ENCODE peak calls at places on chromosomes 16 and 17, in nine cellular contexts. One of them, this sample, is unnamed.
A peak's percentile ranks its signal among the peaks of the same experiment; 100 is the strongest.

GRCh38 chr16:67249762-67250327 is 1.1 kb downstream of the SLC9A5 start:
- DNase-seq in NCI-H2171 treated with DMSO at 0.1 percent for 48 hours: no peak
- DNase-seq in HL-60: no peak
- DNase-seq in activated T-cell treated with anti-CD3 and anti-CD28 coated beads for 1 hour: no peak
- DNase-seq in NCI-H2081: no peak
- DNase-seq in stimulated activated CD8-positive, alpha-beta memory T cell treated with anti-CD3 and anti-CD28 coated beads, Interleukin-15, amount 100 ng/mL, for 48 hours: no peak
- DNase-seq in fibroblast of the aortic adventitia: no peak
- DNase-seq in EL: no peak
- DNase-seq in lung microvascular endothelial cell: no peak
- DNase-seq in this sample: no peak

GRCh38 chr16:31072540-31073072 is 1.4 kb downstream of the ZNF668 start:
- DNase-seq in HL-60: peak; percentile 63
- DNase-seq in activated T-cell treated with anti-CD3 and anti-CD28 coated beads for 1 hour: no peak
- DNase-seq in lung microvascular endothelial cell: peak; percentile 63
- DNase-seq in stimulated activated CD8-positive, alpha-beta memory T cell treated with anti-CD3 and anti-CD28 coated beads, Interleukin-15, amount 100 ng/mL, for 48 hours: no peak
- DNase-seq in fibroblast of the aortic adventitia: peak; percentile 42
- DNase-seq in NCI-H2171 treated with DMSO at 0.1 percent for 48 hours: no peak
- DNase-seq in NCI-H2081: no peak
- DNase-seq in EL: peak; percentile 47
- DNase-seq in this sample: peak; percentile 42

GRCh38 chr16:30929167-30929566 is 5.8 kb downstream of the FBXL19 start:
- DNase-seq in lung microvascular endothelial cell: no peak
- DNase-seq in fibroblast of the aortic adventitia: no peak
- DNase-seq in NCI-H2081: no peak
- DNase-seq in stimulated activated CD8-positive, alpha-beta memory T cell treated with anti-CD3 and anti-CD28 coated beads, Interleukin-15, amount 100 ng/mL, for 48 hours: no peak
- DNase-seq in HL-60: no peak
- DNase-seq in EL: no peak
- DNase-seq in NCI-H2171 treated with DMSO at 0.1 percent for 48 hours: no peak
- DNase-seq in activated T-cell treated with anti-CD3 and anti-CD28 coated beads for 1 hour: no peak
- DNase-seq in this sample: no peak

GRCh38 chr16:87324411-87325275 is 7.5 kb upstream of the C16orf95 start:
- DNase-seq in NCI-H2081: peak; percentile 8
- DNase-seq in EL: peak; percentile 14
- DNase-seq in HL-60: no peak
- DNase-seq in fibroblast of the aortic adventitia: peak; percentile 34
- DNase-seq in activated T-cell treated with anti-CD3 and anti-CD28 coated beads for 1 hour: peak; percentile 26
- DNase-seq in NCI-H2171 treated with DMSO at 0.1 percent for 48 hours: peak; percentile 42
- DNase-seq in stimulated activated CD8-positive, alpha-beta memory T cell treated with anti-CD3 and anti-CD28 coated beads, Interleukin-15, amount 100 ng/mL, for 48 hours: no peak
- DNase-seq in lung microvascular endothelial cell: peak; percentile 56
- DNase-seq in this sample: no peak

GRCh38 chr17:40317880-40318834 is 9.2 kb downstream of the RARA start:
- DNase-seq in stimulated activated CD8-positive, alpha-beta memory T cell treated with anti-CD3 and anti-CD28 coated beads, Interleukin-15, amount 100 ng/mL, for 48 hours: peak; percentile 91
- DNase-seq in EL: peak; percentile 98
- DNase-seq in lung microvascular endothelial cell: peak; percentile 95
- DNase-seq in HL-60: peak; percentile 89
- DNase-seq in activated T-cell treated with anti-CD3 and anti-CD28 coated beads for 1 hour: peak; percentile 90
- DNase-seq in NCI-H2081: peak; percentile 95
- DNase-seq in fibroblast of the aortic adventitia: peak; percentile 93
- DNase-seq in NCI-H2171 treated with DMSO at 0.1 percent for 48 hours: peak; percentile 94
- DNase-seq in this sample: peak; percentile 91

GRCh38 chr16:79381552-79382042 is 218.9 kb downstream of the MAF start:
- DNase-seq in activated T-cell treated with anti-CD3 and anti-CD28 coated beads for 1 hour: no peak
- DNase-seq in NCI-H2081: no peak
- DNase-seq in HL-60: no peak
- DNase-seq in fibroblast of the aortic adventitia: no peak
- DNase-seq in lung microvascular endothelial cell: no peak
- DNase-seq in stimulated activated CD8-positive, alpha-beta memory T cell treated with anti-CD3 and anti-CD28 coated beads, Interleukin-15, amount 100 ng/mL, for 48 hours: no peak
- DNase-seq in EL: no peak
- DNase-seq in NCI-H2171 treated with DMSO at 0.1 percent for 48 hours: no peak
- DNase-seq in this sample: no peak

GRCh38 chr16:57423152-57423551 is 18.6 kb downstream of the CCL17 start:
- DNase-seq in activated T-cell treated with anti-CD3 and anti-CD28 coated beads for 1 hour: no peak
- DNase-seq in NCI-H2081: no peak
- DNase-seq in lung microvascular endothelial cell: no peak
- DNase-seq in fibroblast of the aortic adventitia: no peak
- DNase-seq in NCI-H2171 treated with DMSO at 0.1 percent for 48 hours: no peak
- DNase-seq in stimulated activated CD8-positive, alpha-beta memory T cell treated with anti-CD3 and anti-CD28 coated beads, Interleukin-15, amount 100 ng/mL, for 48 hours: no peak
- DNase-seq in HL-60: peak; percentile 31
- DNase-seq in EL: no peak
- DNase-seq in this sample: no peak

GRCh38 chr17:8223356-8224063 is 13.1 kb upstream of the AURKB start:
- DNase-seq in HL-60: peak; percentile 52
- DNase-seq in NCI-H2171 treated with DMSO at 0.1 percent for 48 hours: peak; percentile 80
- DNase-seq in activated T-cell treated with anti-CD3 and anti-CD28 coated beads for 1 hour: peak; percentile 35
- DNase-seq in NCI-H2081: peak; percentile 34
- DNase-seq in lung microvascular endothelial cell: peak; percentile 67
- DNase-seq in EL: peak; percentile 68
- DNase-seq in fibroblast of the aortic adventitia: no peak
- DNase-seq in stimulated activated CD8-positive, alpha-beta memory T cell treated with anti-CD3 and anti-CD28 coated beads, Interleukin-15, amount 100 ng/mL, for 48 hours: no peak
- DNase-seq in this sample: peak; percentile 61

GRCh38 chr16:68374251-68374805 is 63.5 kb downstream of the PRMT7 start:
- DNase-seq in fibroblast of the aortic adventitia: no peak
- DNase-seq in activated T-cell treated with anti-CD3 and anti-CD28 coated beads for 1 hour: no peak
- DNase-seq in NCI-H2171 treated with DMSO at 0.1 percent for 48 hours: no peak
- DNase-seq in NCI-H2081: no peak
- DNase-seq in stimulated activated CD8-positive, alpha-beta memory T cell treated with anti-CD3 and anti-CD28 coated beads, Interleukin-15, amount 100 ng/mL, for 48 hours: no peak
- DNase-seq in lung microvascular endothelial cell: no peak
- DNase-seq in EL: no peak
- DNase-seq in HL-60: no peak
- DNase-seq in this sample: no peak

GRCh38 chr16:53973021-53973420 is 269.1 kb downstream of the FTO start:
- DNase-seq in stimulated activated CD8-positive, alpha-beta memory T cell treated with anti-CD3 and anti-CD28 coated beads, Interleukin-15, amount 100 ng/mL, for 48 hours: no peak
- DNase-seq in NCI-H2081: no peak
- DNase-seq in HL-60: no peak
- DNase-seq in NCI-H2171 treated with DMSO at 0.1 percent for 48 hours: no peak
- DNase-seq in fibroblast of the aortic adventitia: no peak
- DNase-seq in activated T-cell treated with anti-CD3 and anti-CD28 coated beads for 1 hour: no peak
- DNase-seq in EL: no peak
- DNase-seq in lung microvascular endothelial cell: no peak
- DNase-seq in this sample: no peak

GRCh38 chr16:19179890-19180490 is 11.9 kb downstream of the SYT17 start:
- DNase-seq in activated T-cell treated with anti-CD3 and anti-CD28 coated beads for 1 hour: no peak
- DNase-seq in HL-60: peak; percentile 73
- DNase-seq in NCI-H2171 treated with DMSO at 0.1 percent for 48 hours: no peak
- DNase-seq in fibroblast of the aortic adventitia: peak; percentile 33
- DNase-seq in lung microvascular endothelial cell: peak; percentile 72
- DNase-seq in stimulated activated CD8-positive, alpha-beta memory T cell treated with anti-CD3 and anti-CD28 coated beads, Interleukin-15, amount 100 ng/mL, for 48 hours: peak; percentile 4
- DNase-seq in EL: peak; percentile 47
- DNase-seq in NCI-H2081: no peak
- DNase-seq in this sample: peak; percentile 46

GRCh38 chr16:19879241-19879792 is 5.3 kb downstream of the GPRC5B start:
- DNase-seq in activated T-cell treated with anti-CD3 and anti-CD28 coated beads for 1 hour: no peak
- DNase-seq in EL: peak; percentile 10
- DNase-seq in NCI-H2081: peak; percentile 91
- DNase-seq in NCI-H2171 treated with DMSO at 0.1 percent for 48 hours: peak; percentile 90
- DNase-seq in stimulated activated CD8-positive, alpha-beta memory T cell treated with anti-CD3 and anti-CD28 coated beads, Interleukin-15, amount 100 ng/mL, for 48 hours: no peak
- DNase-seq in HL-60: no peak
- DNase-seq in lung microvascular endothelial cell: no peak
- DNase-seq in fibroblast of the aortic adventitia: peak; percentile 23
- DNase-seq in this sample: no peak

GRCh38 chr17:63848834-63849689 is 6.6 kb upstream of the SMARCD2 start:
- DNase-seq in stimulated activated CD8-positive, alpha-beta memory T cell treated with anti-CD3 and anti-CD28 coated beads, Interleukin-15, amount 100 ng/mL, for 48 hours: peak; percentile 91
- DNase-seq in fibroblast of the aortic adventitia: peak; percentile 89
- DNase-seq in EL: peak; percentile 86
- DNase-seq in activated T-cell treated with anti-CD3 and anti-CD28 coated beads for 1 hour: peak; percentile 91
- DNase-seq in NCI-H2081: peak; percentile 54
- DNase-seq in HL-60: peak; percentile 93
- DNase-seq in NCI-H2171 treated with DMSO at 0.1 percent for 48 hours: no peak
- DNase-seq in lung microvascular endothelial cell: peak; percentile 91
- DNase-seq in this sample: peak; percentile 56

GRCh38 chr16:81626181-81626674 is 152.9 kb upstream of the PLCG2 start:
- DNase-seq in fibroblast of the aortic adventitia: no peak
- DNase-seq in HL-60: no peak
- DNase-seq in NCI-H2171 treated with DMSO at 0.1 percent for 48 hours: no peak
- DNase-seq in lung microvascular endothelial cell: no peak
- DNase-seq in NCI-H2081: no peak
- DNase-seq in activated T-cell treated with anti-CD3 and anti-CD28 coated beads for 1 hour: no peak
- DNase-seq in stimulated activated CD8-positive, alpha-beta memory T cell treated with anti-CD3 and anti-CD28 coated beads, Interleukin-15, amount 100 ng/mL, for 48 hours: peak; percentile 23
- DNase-seq in EL: peak; percentile 50
- DNase-seq in this sample: no peak

GRCh38 chr17:80603380-80603779 is 58.7 kb downstream of the RPTOR start:
- DNase-seq in NCI-H2081: no peak
- DNase-seq in HL-60: peak; percentile 21
- DNase-seq in stimulated activated CD8-positive, alpha-beta memory T cell treated with anti-CD3 and anti-CD28 coated beads, Interleukin-15, amount 100 ng/mL, for 48 hours: no peak
- DNase-seq in fibroblast of the aortic adventitia: no peak
- DNase-seq in EL: no peak
- DNase-seq in activated T-cell treated with anti-CD3 and anti-CD28 coated beads for 1 hour: no peak
- DNase-seq in NCI-H2171 treated with DMSO at 0.1 percent for 48 hours: no peak
- DNase-seq in lung microvascular endothelial cell: no peak
- DNase-seq in this sample: no peak

GRCh38 chr16:85522842-85523601 is 90.1 kb upstream of the GSE1 start:
- DNase-seq in HL-60: no peak
- DNase-seq in stimulated activated CD8-positive, alpha-beta memory T cell treated with anti-CD3 and anti-CD28 coated beads, Interleukin-15, amount 100 ng/mL, for 48 hours: no peak
- DNase-seq in NCI-H2171 treated with DMSO at 0.1 percent for 48 hours: peak; percentile 97
- DNase-seq in NCI-H2081: no peak
- DNase-seq in activated T-cell treated with anti-CD3 and anti-CD28 coated beads for 1 hour: no peak
- DNase-seq in EL: peak; percentile 10
- DNase-seq in fibroblast of the aortic adventitia: peak; percentile 64
- DNase-seq in lung microvascular endothelial cell: peak; percentile 19
- DNase-seq in this sample: no peak

GRCh38 chr17:29559640-29560039 is 7.2 kb downstream of the ABHD15 start:
- DNase-seq in NCI-H2081: no peak
- DNase-seq in stimulated activated CD8-positive, alpha-beta memory T cell treated with anti-CD3 and anti-CD28 coated beads, Interleukin-15, amount 100 ng/mL, for 48 hours: no peak
- DNase-seq in activated T-cell treated with anti-CD3 and anti-CD28 coated beads for 1 hour: no peak
- DNase-seq in fibroblast of the aortic adventitia: no peak
- DNase-seq in EL: no peak
- DNase-seq in lung microvascular endothelial cell: no peak
- DNase-seq in NCI-H2171 treated with DMSO at 0.1 percent for 48 hours: no peak
- DNase-seq in HL-60: no peak
- DNase-seq in this sample: no peak

GRCh38 chr17:59892849-59893616 is at the start of the genes RPS6KB1 and TUBD1:
- DNase-seq in activated T-cell treated with anti-CD3 and anti-CD28 coated beads for 1 hour: peak; percentile 92
- DNase-seq in stimulated activated CD8-positive, alpha-beta memory T cell treated with anti-CD3 and anti-CD28 coated beads, Interleukin-15, amount 100 ng/mL, for 48 hours: peak; percentile 96
- DNase-seq in HL-60: peak; percentile 99
- DNase-seq in lung microvascular endothelial cell: peak; percentile 100
- DNase-seq in NCI-H2081: peak; percentile 98
- DNase-seq in NCI-H2171 treated with DMSO at 0.1 percent for 48 hours: peak; percentile 100
- DNase-seq in EL: peak; percentile 99
- DNase-seq in fibroblast of the aortic adventitia: peak; percentile 100
- DNase-seq in this sample: peak; percentile 86

GRCh38 chr16:30619207-30619606 is 9.0 kb upstream of the ZNF689 start:
- DNase-seq in HL-60: no peak
- DNase-seq in EL: no peak
- DNase-seq in lung microvascular endothelial cell: no peak
- DNase-seq in NCI-H2171 treated with DMSO at 0.1 percent for 48 hours: no peak
- DNase-seq in activated T-cell treated with anti-CD3 and anti-CD28 coated beads for 1 hour: no peak
- DNase-seq in NCI-H2081: no peak
- DNase-seq in stimulated activated CD8-positive, alpha-beta memory T cell treated with anti-CD3 and anti-CD28 coated beads, Interleukin-15, amount 100 ng/mL, for 48 hours: no peak
- DNase-seq in fibroblast of the aortic adventitia: peak; percentile 21
- DNase-seq in this sample: no peak

GRCh38 chr16:25020112-25020591 is 5.0 kb upstream of the ARHGAP17 start:
- DNase-seq in lung microvascular endothelial cell: no peak
- DNase-seq in stimulated activated CD8-positive, alpha-beta memory T cell treated with anti-CD3 and anti-CD28 coated beads, Interleukin-15, amount 100 ng/mL, for 48 hours: no peak
- DNase-seq in NCI-H2171 treated with DMSO at 0.1 percent for 48 hours: no peak
- DNase-seq in fibroblast of the aortic adventitia: peak; percentile 33
- DNase-seq in EL: no peak
- DNase-seq in activated T-cell treated with anti-CD3 and anti-CD28 coated beads for 1 hour: no peak
- DNase-seq in NCI-H2081: no peak
- DNase-seq in HL-60: no peak
- DNase-seq in this sample: no peak

GRCh38 chr16:4501071-4501478 is 24.9 kb downstream of the HMOX2 start:
- DNase-seq in lung microvascular endothelial cell: peak; percentile 91
- DNase-seq in NCI-H2081: no peak
- DNase-seq in stimulated activated CD8-positive, alpha-beta memory T cell treated with anti-CD3 and anti-CD28 coated beads, Interleukin-15, amount 100 ng/mL, for 48 hours: no peak
- DNase-seq in fibroblast of the aortic adventitia: peak; percentile 85
- DNase-seq in HL-60: no peak
- DNase-seq in activated T-cell treated with anti-CD3 and anti-CD28 coated beads for 1 hour: no peak
- DNase-seq in NCI-H2171 treated with DMSO at 0.1 percent for 48 hours: no peak
- DNase-seq in EL: peak; percentile 54
- DNase-seq in this sample: no peak

GRCh38 chr17:46726106-46726670 is 92.3 kb downstream of the WNT3 start:
- DNase-seq in fibroblast of the aortic adventitia: no peak
- DNase-seq in NCI-H2171 treated with DMSO at 0.1 percent for 48 hours: no peak
- DNase-seq in activated T-cell treated with anti-CD3 and anti-CD28 coated beads for 1 hour: no peak
- DNase-seq in stimulated activated CD8-positive, alpha-beta memory T cell treated with anti-CD3 and anti-CD28 coated beads, Interleukin-15, amount 100 ng/mL, for 48 hours: no peak
- DNase-seq in lung microvascular endothelial cell: no peak
- DNase-seq in HL-60: no peak
- DNase-seq in NCI-H2081: no peak
- DNase-seq in EL: no peak
- DNase-seq in this sample: no peak

GRCh38 chr17:39716879-39717536 is 13.3 kb downstream of the MIEN1 start:
- DNase-seq in fibroblast of the aortic adventitia: no peak
- DNase-seq in EL: no peak
- DNase-seq in activated T-cell treated with anti-CD3 and anti-CD28 coated beads for 1 hour: no peak
- DNase-seq in stimulated activated CD8-positive, alpha-beta memory T cell treated with anti-CD3 and anti-CD28 coated beads, Interleukin-15, amount 100 ng/mL, for 48 hours: no peak
- DNase-seq in NCI-H2081: no peak
- DNase-seq in NCI-H2171 treated with DMSO at 0.1 percent for 48 hours: no peak
- DNase-seq in lung microvascular endothelial cell: no peak
- DNase-seq in HL-60: no peak
- DNase-seq in this sample: no peak

GRCh38 chr16:69871708-69872107 is 79.4 kb upstream of the CLEC18A start:
- DNase-seq in stimulated activated CD8-positive, alpha-beta memory T cell treated with anti-CD3 and anti-CD28 coated beads, Interleukin-15, amount 100 ng/mL, for 48 hours: no peak
- DNase-seq in NCI-H2081: no peak
- DNase-seq in HL-60: no peak
- DNase-seq in EL: no peak
- DNase-seq in fibroblast of the aortic adventitia: no peak
- DNase-seq in lung microvascular endothelial cell: no peak
- DNase-seq in NCI-H2171 treated with DMSO at 0.1 percent for 48 hours: no peak
- DNase-seq in activated T-cell treated with anti-CD3 and anti-CD28 coated beads for 1 hour: no peak
- DNase-seq in this sample: no peak

GRCh38 chr17:20926532-20926931 is 116.3 kb downstream of the USP22 start:
- DNase-seq in NCI-H2081: no peak
- DNase-seq in lung microvascular endothelial cell: peak; percentile 23
- DNase-seq in activated T-cell treated with anti-CD3 and anti-CD28 coated beads for 1 hour: no peak
- DNase-seq in NCI-H2171 treated with DMSO at 0.1 percent for 48 hours: no peak
- DNase-seq in EL: peak; percentile 65
- DNase-seq in fibroblast of the aortic adventitia: peak; percentile 55
- DNase-seq in HL-60: no peak
- DNase-seq in stimulated activated CD8-positive, alpha-beta memory T cell treated with anti-CD3 and anti-CD28 coated beads, Interleukin-15, amount 100 ng/mL, for 48 hours: no peak
- DNase-seq in this sample: no peak

This sample was measured in KG1.